ENCODE peak calls at places on chromosomes 12 and 14, in four cellular contexts. K is cardiac fibroblast, I is AG08395, S is choroid plexus epithelial cell. H is an unnamed sample.

GRCh38 chr14:64444984-64445845 is 20.1 kb upstream of the AKAP5 start:
- DNase-seq in S (peak), I (peak), K (peak), H (no peak)

GRCh38 chr14:93520053-93520607 is 89.4 kb downstream of the UNC79 start:
- DNase-seq in S (peak), I (no peak), K (no peak), H (no peak)

GRCh38 chr12:124423683-124424515 is 129.0 kb downstream of the RFLNA start:
- DNase-seq in S (no peak), I (no peak), K (no peak), H (no peak)

GRCh38 chr12:48031135-48031960 is 27.1 kb upstream of the COL2A1 start:
- DNase-seq in S (no peak), I (no peak), K (no peak), H (no peak)

GRCh38 chr14:55031190-55031589 is 4.2 kb downstream of the SOCS4 start:
- DNase-seq in K (peak), S (no peak), I (no peak), H (no peak)

GRCh38 chr14:37172024-37172869 is at the start of gene SLC25A21:
- DNase-seq in K (peak), I (peak), S (peak), H (peak)

GRCh38 chr14:101473795-101474562 is 87.3 kb upstream of the DIO3 start:
- DNase-seq in I (no peak), K (no peak), S (no peak), H (no peak)

GRCh38 chr12:110253176-110253575 is 27.9 kb upstream of the ATP2A2 start:
- DNase-seq in S (peak), K (peak), I (peak), H (no peak)

GRCh38 chr12:116672842-116673516 is 64.9 kb downstream of the SPRING1 start:
- DNase-seq in I (no peak), S (no peak), K (no peak), H (no peak)

GRCh38 chr12:48423200-48423599 is 49.2 kb upstream of the ANP32D start:
- DNase-seq in I (no peak), K (peak), S (peak), H (no peak)

GRCh38 chr12:89383235-89384049 is 31.1 kb upstream of the DUSP6 start:
- DNase-seq in I (peak), K (no peak), S (no peak), H (no peak)

GRCh38 chr14:90871605-90872233 is 55.5 kb upstream of the TTC7B start:
- DNase-seq in S (peak), K (peak), I (peak), H (peak)

GRCh38 chr12:1815814-1816729 is 4.3 kb upstream of the LRTM2 start:
- DNase-seq in I (peak), S (no peak), K (no peak), H (no peak)

GRCh38 chr12:49049566-49050224 is 10.9 kb downstream of the KMT2D start:
- DNase-seq in K (peak), S (peak), I (peak), H (no peak)